ENCODE peak calls at places on chromosomes 3 and 15, in nine cellular contexts. D, C, J, R, W, Q, Y, M and K are unnamed samples.

GRCh38 chr3:13111874-13112520 is 38.8 kb upstream of the IQSEC1 start:
- DNase-seq in D (peak; percentile 38), C (peak; percentile 86), J (peak; percentile 42), R (no peak), W (no peak), Q (no peak), Y (no peak), M (no peak), K (no peak)

GRCh38 chr3:129422897-129423296 is 5.5 kb downstream of the EFCAB12 start:
- DNase-seq in D (no peak), C (no peak), J (no peak), R (no peak), W (no peak), Q (no peak), Y (no peak), M (no peak), K (no peak)

GRCh38 chr15:89103481-89104171 is 15.4 kb downstream of the ABHD2 start:
- DNase-seq in D (no peak), C (no peak), J (no peak), R (no peak), W (no peak), Q (no peak), Y (no peak), M (no peak), K (no peak)

GRCh38 chr3:152206243-152206642 is 62.5 kb upstream of the MBNL1 start:
- DNase-seq in D (no peak), C (no peak), J (no peak), R (no peak), W (no peak), Q (no peak), Y (no peak), M (no peak), K (no peak)

GRCh38 chr3:156620260-156620659 is 54.1 kb upstream of the TIPARP start:
- DNase-seq in D (no peak), C (no peak), J (no peak), R (no peak), W (no peak), Q (no peak), Y (peak; percentile 83), M (no peak), K (no peak)

GRCh38 chr15:57866149-57866736 is 159.7 kb downstream of the POLR2M start:
- DNase-seq in D (peak; percentile 61), C (peak; percentile 78), J (no peak), R (peak; percentile 67), W (no peak), Q (peak; percentile 33), Y (peak; percentile 63), M (peak; percentile 78), K (no peak)

GRCh38 chr3:170357920-170358854 is 672 bp downstream of the SKIL start:
- DNase-seq in D (peak; percentile 84), C (peak; percentile 80), J (peak; percentile 79), R (peak; percentile 91), W (peak; percentile 90), Q (peak; percentile 45), Y (peak; percentile 84), M (peak; percentile 88), K (peak; percentile 80)

GRCh38 chr15:56074866-56075265 is 81.5 kb upstream of the NEDD4 start:
- DNase-seq in D (no peak), C (no peak), J (no peak), R (no peak), W (no peak), Q (no peak), Y (no peak), M (no peak), K (no peak)

GRCh38 chr15:87293016-87293415 is 963.5 kb downstream of the NTRK3 start:
- DNase-seq in D (no peak), C (no peak), J (peak; percentile 14), R (no peak), W (no peak), Q (no peak), Y (no peak), M (no peak), K (no peak)

GRCh38 chr3:125250973-125251372 is 38.4 kb upstream of the SLC12A8 start:
- DNase-seq in D (no peak), C (no peak), J (no peak), R (no peak), W (no peak), Q (no peak), Y (no peak), M (no peak), K (no peak)

GRCh38 chr3:129897026-129897425 is 3.5 kb upstream of the TMCC1 start:
- DNase-seq in D (no peak), C (no peak), J (peak; percentile 54), R (no peak), W (no peak), Q (no peak), Y (no peak), M (no peak), K (no peak)

GRCh38 chr15:70761931-70762468 is 1.4 kb downstream of the UACA start:
- DNase-seq in D (no peak), C (no peak), J (peak; percentile 71), R (no peak), W (no peak), Q (no peak), Y (no peak), M (no peak), K (no peak)
- H3K27ac ChIP-seq in D (no peak overlapping the region), C (no peak overlapping the region), J (peak overlapping the region; percentile 91), R (peak overlapping the region; percentile 99), W (peak overlapping the region; percentile 94), Q (no peak overlapping the region), Y (peak overlapping the region; percentile 91), M (no peak overlapping the region), K (no peak overlapping the region)

GRCh38 chr3:80770106-80771079 is 991.1 kb downstream of the GBE1 start:
- DNase-seq in D (no peak), C (no peak), J (no peak), R (no peak), W (no peak), Q (no peak), Y (no peak), M (no peak), K (no peak)

GRCh38 chr3:80769683-80770082 is 991.8 kb downstream of the GBE1 start:
- DNase-seq in D (no peak), C (no peak), J (no peak), R (no peak), W (no peak), Q (no peak), Y (no peak), M (no peak), K (no peak)

GRCh38 chr3:80771085-80771484 is 990.4 kb downstream of the GBE1 start:
- DNase-seq in D (no peak), C (no peak), J (no peak), R (no peak), W (no peak), Q (no peak), Y (no peak), M (no peak), K (no peak)

DNA sequence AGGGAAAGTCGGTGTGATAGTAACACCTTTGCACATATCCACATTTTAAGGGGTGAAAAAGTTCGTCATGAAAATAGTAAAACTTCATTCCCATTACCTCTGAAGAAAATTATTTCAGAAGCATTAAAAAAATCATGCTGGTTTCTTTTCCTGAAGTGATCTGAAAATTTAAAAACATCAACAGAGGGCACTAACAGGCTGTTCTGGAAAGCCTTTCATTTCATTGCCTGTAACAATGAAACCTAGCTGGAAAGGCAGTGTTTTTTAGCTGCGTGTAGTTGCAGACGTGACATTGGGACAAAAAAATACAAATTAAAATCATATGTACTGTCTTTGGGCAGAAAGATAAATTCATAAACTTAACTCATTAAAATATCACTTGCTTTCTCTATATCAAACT is 993.8 kb downstream of the GBE1 start:
- DNase-seq in D (no peak), C (no peak), J (no peak), R (no peak), W (no peak), Q (no peak), Y (no peak), M (no peak), K (no peak)
- H3K4me3 ChIP-seq in D (no peak overlapping the region), C (no peak overlapping the region), J (no peak overlapping the region), R (no peak overlapping the region), W (no peak overlapping the region), Q (no peak overlapping the region), Y (no peak overlapping the region), M (no peak overlapping the region), K (no peak overlapping the region)

DNA sequence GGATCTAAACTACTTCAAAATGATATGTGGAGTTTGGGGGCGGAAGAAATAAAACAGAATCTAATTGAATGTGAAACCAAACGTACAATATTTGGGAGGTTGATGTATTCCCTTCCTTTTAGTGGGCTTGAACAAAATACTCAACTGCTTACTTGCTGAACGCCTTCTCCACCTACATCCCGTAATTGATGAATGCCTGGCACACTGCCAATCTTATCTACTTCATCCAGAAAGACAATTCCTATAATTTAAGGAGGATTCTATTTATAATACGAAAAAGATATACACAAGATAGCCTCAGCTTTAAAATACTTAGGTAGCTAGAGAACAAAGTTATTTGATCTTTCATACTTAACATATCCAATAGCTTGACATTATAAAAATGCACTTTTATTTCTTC is 23.1 kb upstream of the PDCD7 start:
- DNase-seq in D (no peak), C (no peak), J (no peak), R (no peak), W (no peak), Q (no peak), Y (no peak), M (no peak), K (no peak)
- H3K36me3 ChIP-seq in D (peaks cover 10% of the 10 kb centered on the region), C (peaks cover 76% of the 10 kb centered on the region), J (peaks cover 74% of the 10 kb centered on the region), R (peaks cover 42% of the 10 kb centered on the region), W (no peaks in the 10 kb centered on the region), Q (peaks cover 13% of the 10 kb centered on the region), Y (peaks cover 43% of the 10 kb centered on the region), M (peaks cover 3% of the 10 kb centered on the region), K (no peaks in the 10 kb centered on the region)

GRCh38 chr3:10140996-10141546 is 507 bp upstream of the VHL start:
- DNase-seq in D (no peak), C (no peak), J (no peak), R (no peak), W (no peak), Q (no peak), Y (no peak), M (no peak), K (no peak)

GRCh38 chr3:10137178-10137577 is 4.4 kb upstream of the VHL start:
- DNase-seq in D (no peak), C (no peak), J (no peak), R (no peak), W (no peak), Q (no peak), Y (no peak), M (no peak), K (no peak)

GRCh38 chr3:10145685-10146084 is 4.1 kb downstream of the VHL start:
- DNase-seq in D (no peak), C (no peak), J (no peak), R (no peak), W (no peak), Q (no peak), Y (no peak), M (no peak), K (no peak)

DNA sequence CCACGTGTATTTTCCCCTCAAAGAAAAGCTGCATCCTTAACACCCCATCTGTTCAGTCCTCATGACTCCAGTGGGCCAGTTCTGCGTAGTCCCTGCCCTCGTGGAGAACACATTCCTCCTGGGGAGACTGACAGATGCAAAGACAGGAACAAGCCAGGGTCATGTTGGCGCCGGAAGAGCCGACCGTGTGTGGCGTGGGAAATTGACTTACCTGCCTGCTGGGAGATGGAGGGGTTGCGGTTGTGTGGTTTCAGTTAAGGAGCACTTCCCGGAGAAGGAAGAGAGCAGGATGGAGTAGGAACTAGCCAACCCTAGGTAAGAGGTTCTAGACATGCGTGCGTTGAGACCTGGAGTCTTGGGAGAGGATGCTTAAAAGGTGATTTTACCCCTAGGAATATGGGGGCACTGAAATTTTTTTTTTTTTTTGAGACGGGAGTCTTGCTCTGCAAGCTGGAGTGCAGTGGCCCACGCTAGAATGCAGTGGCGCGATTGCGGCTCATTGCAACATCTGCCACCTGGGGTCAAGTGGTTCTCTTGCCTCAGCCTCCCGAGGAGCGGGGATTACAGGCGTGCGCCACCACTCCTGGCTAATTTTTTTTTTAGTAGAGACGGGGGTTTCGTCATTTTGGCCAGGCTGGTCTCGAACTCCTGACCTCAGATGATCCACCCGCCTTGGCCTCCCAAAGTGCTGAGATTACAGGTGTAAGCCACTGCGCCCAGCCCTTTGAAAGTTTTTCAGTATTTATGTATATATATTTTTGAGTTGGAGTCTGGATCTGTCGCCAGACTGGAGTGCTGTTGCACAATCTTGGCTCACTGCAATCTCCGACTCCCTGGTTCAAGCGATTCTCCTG is 1.4 kb downstream of the VHL start:
- DNase-seq in D (no peak), C (peak; percentile 28), J (peak; percentile 87), R (no peak), W (no peak), Q (no peak), Y (peak; percentile 15), M (peak; percentile 30), K (no peak)
- H3K27ac ChIP-seq in D (peak overlapping the region; percentile 3), C (no peak overlapping the region), J (peak overlapping the region; percentile 10), R (peak overlapping the region; percentile 91), W (peak overlapping the region; percentile 89), Q (no peak overlapping the region), Y (no peak overlapping the region), M (no peak overlapping the region), K (no peak overlapping the region)